ENCODE peak calls at places on chromosomes 2 and 18, in seven cellular contexts. S is endodermal cell; A is transverse colon; I is CD4-positive, alpha-beta memory T cell; X is bronchial epithelial cell; U is mesendoderm; O is fibroblast of lung. E is an unnamed sample. For H3K36me3 and H3K27me3, the result is how much of the 10 kb centered on the place peaks cover.

GRCh38 chr2:10410716-10411437 is 37.2 kb downstream of the ODC1 start:
- DNase-seq in I (no peak), U (no peak), X (no peak), S (no peak), O (no peak), A (no peak), E (no peak)

GRCh38 chr2:20618468-20618885 is 32.4 kb downstream of the HS1BP3 start:
- DNase-seq in S (no peak), A (peak), U (no peak), O (no peak), X (no peak), I (no peak), E (no peak)

GRCh38 chr18:8607776-8608682 is 1.2 kb upstream of the RAB12 start:
- DNase-seq in I (no peak), O (peak), U (no peak), X (no peak), A (no peak), S (no peak), E (no peak)

GRCh38 chr2:183248866-183249567 is 124.8 kb downstream of the NUP35 start:
- DNase-seq in A (no peak), S (no peak), X (peak), O (peak), I (no peak), U (peak), E (peak)

GRCh38 chr18:34023471-34023870 is 201.2 kb downstream of the NOL4 start:
- DNase-seq in U (peak), I (no peak), O (no peak), A (no peak), S (peak), X (peak), E (no peak)

GRCh38 chr2:46029332-46029811 is 267.8 kb upstream of the EPAS1 start:
- DNase-seq in I (no peak), X (peak), O (peak), A (no peak), S (peak), U (no peak), E (peak)

GRCh38 chr2:193469251-193469650 is 1274.5 kb upstream of the TMEFF2 start:
- DNase-seq in S (no peak), U (no peak), A (no peak), X (no peak), I (no peak), O (no peak), E (no peak)

GRCh38 chr2:6011871-6012380 is 319.7 kb downstream of the SOX11 start:
- DNase-seq in U (peak), O (no peak), S (no peak), A (no peak), I (no peak), X (no peak), E (peak)

GRCh38 chr2:146844226-146844990 is 1000.4 kb upstream of the ACVR2A start:
- DNase-seq in S (no peak), A (no peak), O (peak), X (peak), I (no peak), U (no peak), E (no peak)

GRCh38 chr18:32093106-32093511 is 1.4 kb downstream of the RNF138 start:
- DNase-seq in I (peak), X (peak), S (peak), U (peak), O (peak), A (peak), E (peak)

GRCh38 chr2:7672685-7673071 is 755.5 kb downstream of the RNF144A start:
- DNase-seq in O (no peak), U (no peak), A (no peak), S (no peak), X (no peak), I (no peak), E (no peak)

GRCh38 chr2:7672027-7672684 is 754.9 kb downstream of the RNF144A start:
- DNase-seq in U (peak), X (peak), A (peak), O (peak), I (peak), S (peak), E (peak)

GRCh38 chr2:7674606-7675005 is 757.4 kb downstream of the RNF144A start:
- DNase-seq in U (no peak), I (no peak), X (no peak), S (no peak), A (no peak), O (no peak), E (no peak)

GRCh38 chr2:7673843-7674242 is 756.6 kb downstream of the RNF144A start:
- DNase-seq in S (no peak), I (no peak), A (no peak), X (no peak), U (no peak), O (no peak), E (no peak)

DNA sequence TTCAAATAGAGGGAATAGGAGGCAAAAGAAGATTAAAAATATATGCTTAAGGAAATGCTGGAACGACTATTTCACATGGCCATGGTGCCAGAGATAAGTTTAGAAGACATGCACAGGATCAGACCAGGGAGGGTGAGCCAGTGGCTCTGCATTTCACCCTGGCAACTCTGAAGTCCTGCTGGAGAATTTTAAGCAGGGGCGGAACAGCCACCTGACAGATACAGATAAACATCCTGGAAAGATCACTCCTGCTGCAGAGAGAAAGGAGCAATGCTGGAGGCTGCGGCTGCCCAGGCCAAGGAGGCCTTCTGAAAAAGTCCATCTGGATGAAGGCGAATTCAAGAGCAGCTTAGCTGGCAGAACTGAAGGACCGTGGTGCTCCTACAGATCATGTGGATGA is 755.9 kb downstream of the RNF144A start:
- DNase-seq in I (no peak), X (no peak), U (no peak), A (no peak), S (no peak), O (no peak), E (no peak)
- H3K36me3 ChIP-seq in I (under half), X (under half), U (under half), A (under half), S (under half), O (under half), E (under half)

GRCh38 chr2:95346738-95347671 is 49.9 kb downstream of the KCNIP3 start:
- DNase-seq in S (peak), O (peak), A (no peak), U (peak), X (no peak), I (no peak), E (peak)
- H3K4me3 ChIP-seq in S (no peak), O (no peak), A (peak), U (no peak), X (no peak), I (no peak), E (peak)

DNA sequence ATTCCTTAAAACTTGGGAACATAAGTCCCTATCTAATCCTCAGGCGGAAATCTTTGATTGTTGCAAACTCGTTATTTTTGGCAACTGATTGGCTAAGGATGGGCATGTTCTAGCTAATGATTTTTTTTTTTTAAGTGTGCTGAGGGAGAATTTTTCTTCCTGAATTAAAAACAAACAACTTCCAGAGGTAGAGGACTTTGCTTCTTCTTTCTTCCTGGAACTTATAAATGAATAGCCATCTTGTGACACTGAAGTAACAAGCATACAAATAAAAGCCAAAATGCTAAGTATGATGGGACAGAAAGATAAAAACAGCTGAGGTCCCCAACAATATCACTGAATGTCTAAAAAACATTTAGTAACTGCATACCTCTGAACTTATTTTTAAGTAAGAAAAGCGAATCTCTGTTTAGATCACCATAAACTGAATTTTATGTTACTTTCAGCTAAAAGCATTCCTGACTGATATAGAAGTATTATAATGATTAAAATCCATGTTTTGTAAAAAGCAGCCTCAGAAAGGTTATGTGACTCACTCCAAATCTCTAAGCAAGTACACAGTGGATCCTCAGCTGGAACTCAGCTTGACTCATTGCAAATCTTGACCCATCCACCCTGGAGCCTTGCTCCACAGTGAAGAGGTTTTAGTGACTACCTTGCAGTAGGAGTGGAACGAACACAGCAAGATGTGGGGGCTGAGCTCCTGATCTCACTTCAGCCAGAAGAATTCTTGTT is 344.4 kb downstream of the CLIP4 start:
- DNase-seq in O (peak), A (no peak), S (no peak), U (no peak), I (no peak), X (peak), E (no peak)
- H3K27me3 ChIP-seq in O (under half), A (under half), S (under half), U (under half), I (under half), X (under half), E (under half)

DNA sequence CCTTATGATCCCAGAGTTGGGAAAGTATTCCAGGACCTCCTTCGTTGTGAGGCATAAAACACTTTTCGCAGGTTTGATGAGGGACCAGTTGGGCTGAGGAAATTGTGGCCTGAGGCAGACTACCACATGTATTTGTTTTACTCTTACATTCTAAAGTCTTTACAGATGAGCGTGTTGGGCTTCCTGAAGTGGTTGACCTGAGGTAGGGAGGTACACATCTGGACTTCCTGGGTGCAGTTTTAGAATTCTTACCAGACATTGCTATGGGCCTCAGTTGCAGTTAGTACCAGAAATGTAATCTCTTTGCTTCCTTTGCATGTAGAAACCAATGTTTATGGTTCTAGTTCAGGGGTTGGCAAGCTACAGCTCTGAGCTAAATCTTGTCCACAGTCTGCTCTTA is 48.7 kb downstream of the COA5 start:
- DNase-seq in U (no peak), I (no peak), X (no peak), O (no peak), S (no peak), A (no peak), E (no peak)
- H3K36me3 ChIP-seq in U (under half), I (half or more), X (under half), O (under half), S (half or more), A (under half), E (under half)

DNA sequence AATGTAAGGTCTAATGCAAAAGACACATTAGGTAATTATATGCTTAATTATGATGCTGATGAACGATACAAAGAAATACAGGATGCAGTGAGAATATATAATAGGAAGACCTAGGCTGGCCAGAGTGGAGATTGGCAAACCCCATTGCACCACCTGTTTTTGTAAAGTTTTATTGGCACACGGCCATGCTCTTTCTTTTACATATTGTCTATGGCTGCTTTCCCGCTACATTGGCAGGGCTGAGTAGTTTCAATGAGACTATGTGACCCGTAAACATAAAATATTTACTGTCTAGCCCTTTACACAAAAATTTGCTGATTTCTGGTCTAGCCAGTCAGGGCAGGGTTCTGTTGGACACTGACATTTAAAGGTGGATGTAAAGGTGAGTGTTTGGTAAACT is 5.4 kb downstream of the SEC11C start:
- DNase-seq in A (no peak), O (no peak), X (no peak), U (no peak), I (no peak), S (no peak), E (no peak)
- H3K4me3 ChIP-seq in A (no peak), O (no peak), X (no peak), U (no peak), I (no peak), S (no peak), E (no peak)

DNA sequence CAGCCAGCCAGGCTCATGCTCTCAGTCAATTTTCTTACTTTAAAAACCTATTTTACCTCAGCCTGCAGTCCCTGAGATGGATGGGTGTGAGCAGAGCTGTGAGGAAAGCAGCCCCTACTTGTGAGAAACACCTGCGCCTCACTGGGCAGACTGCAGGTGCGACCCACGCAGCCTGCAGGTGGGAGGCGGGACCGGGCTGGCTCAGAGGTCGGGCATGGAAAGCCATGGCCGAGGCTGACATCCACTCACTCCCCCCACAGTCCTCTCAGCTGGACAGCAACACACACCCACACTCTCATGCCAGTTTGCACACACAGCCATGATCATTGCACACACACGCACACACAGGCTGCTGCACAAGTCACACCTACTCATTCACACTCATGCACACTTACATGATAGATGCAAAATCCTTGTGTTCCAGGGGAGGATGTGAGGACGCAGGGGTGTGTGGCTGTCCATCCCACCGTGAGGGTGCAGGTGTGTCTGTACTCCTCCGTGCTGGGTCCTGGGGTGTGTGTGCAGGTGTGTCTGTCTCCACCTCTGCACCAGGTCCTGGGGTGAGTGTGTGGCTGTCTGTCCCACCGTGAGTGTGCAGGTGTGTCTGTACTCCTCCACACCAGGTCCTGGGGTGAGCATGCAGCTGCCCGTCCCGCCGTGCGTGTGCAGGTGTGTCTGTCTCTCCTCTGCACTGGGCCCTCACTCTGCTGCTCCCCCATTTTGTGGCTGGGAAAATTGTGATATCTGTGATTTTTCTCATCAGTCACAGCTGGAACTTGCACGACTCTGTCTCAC is 166.5 kb downstream of the RTP5 start:
- DNase-seq in S (peak), U (no peak), O (no peak), X (no peak), A (no peak), I (no peak), E (no peak)
- H3K27me3 ChIP-seq in S (under half), U (under half), O (under half), X (under half), A (under half), I (under half), E (under half)

DNA sequence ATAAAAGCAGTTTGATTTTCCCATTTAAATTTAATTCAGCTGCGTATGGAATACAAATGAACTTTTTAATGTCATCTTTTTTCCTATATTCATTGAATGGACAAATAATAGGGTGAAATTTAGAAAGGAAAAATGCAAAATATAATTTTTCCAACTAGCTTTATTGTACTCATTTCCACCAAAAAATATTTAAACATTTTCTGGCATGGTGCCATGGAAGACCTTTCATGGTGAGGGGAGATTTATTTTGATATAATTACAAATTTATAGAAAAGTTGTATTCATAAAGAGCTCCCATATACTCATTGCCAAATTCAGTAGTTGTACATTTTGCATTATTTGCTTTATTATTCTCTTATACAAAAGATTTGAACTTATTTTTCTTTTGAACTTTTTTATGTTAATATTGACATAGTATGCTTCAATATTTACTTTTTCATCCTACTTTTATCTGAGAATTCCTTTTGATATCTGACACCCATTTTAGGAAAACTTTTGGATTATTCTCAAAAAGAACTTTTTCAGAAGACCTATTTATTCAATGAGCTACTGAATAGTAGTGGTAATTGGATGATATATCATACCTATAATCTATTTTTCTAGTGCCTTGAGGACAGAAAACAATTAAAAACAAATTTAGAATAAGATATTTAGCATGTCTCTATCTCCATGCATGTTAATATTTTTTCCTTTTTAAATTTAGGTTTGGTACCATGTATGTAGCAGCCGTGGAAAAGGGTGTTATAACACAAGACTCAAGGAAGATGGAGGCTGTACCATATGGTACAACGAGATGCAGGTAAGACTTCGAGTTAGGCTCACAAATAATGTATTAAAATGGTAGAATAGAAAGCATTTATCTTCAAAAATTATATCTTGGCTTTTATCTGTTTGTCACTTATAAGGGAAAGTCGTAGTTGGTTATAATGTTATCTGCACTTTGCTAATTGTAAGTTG is 37.5 kb downstream of the DDX1 start:
- DNase-seq in O (no peak), X (no peak), I (no peak), A (no peak), U (no peak), S (no peak), E (no peak)
- H3K36me3 ChIP-seq in O (under half), X (under half), I (under half), A (under half), U (under half), S (half or more), E (under half)

E was measured in H7.